ENCODE peak calls at places on chromosomes 6 and 20, in six cellular contexts. B is tibial nerve; M is fibroblast of lung; S is psoas muscle; Z is CD4-positive, alpha-beta T cell; W is HCT116. R is an unnamed sample.

GRCh38 chr20:49572857-49573256 is 4.9 kb upstream of the PTGIS start:
- DNase-seq in B (no peak), M (no peak), S (no peak), Z (no peak), W (no peak), R (no peak)

GRCh38 chr6:103838457-103838856 is 1021.3 kb downstream of the HACE1 start:
- DNase-seq in B (no peak), M (no peak), S (no peak), Z (no peak), W (no peak), R (no peak)

GRCh38 chr20:10739575-10739974 is 65.8 kb upstream of the JAG1 start:
- DNase-seq in B (no peak), M (peak; percentile 20), S (no peak), Z (no peak), W (no peak), R (peak; percentile 80)

GRCh38 chr6:163405412-163406309 is 8.9 kb upstream of the QKI start:
- DNase-seq in B (peak; percentile 45), M (no peak), S (peak; percentile 65), Z (peak; percentile 13), W (no peak), R (no peak)

GRCh38 chr6:43052225-43052841 is 1.3 kb downstream of the CUL7 start:
- DNase-seq in B (no peak), M (no peak), S (no peak), Z (no peak), W (no peak), R (no peak)

GRCh38 chr6:111651185-111652034 is 45.7 kb upstream of the TRAF3IP2 start:
- DNase-seq in B (no peak), M (peak; percentile 82), S (peak; percentile 77), Z (no peak), W (no peak), R (no peak)

GRCh38 chr20:34369265-34369664 is 6.2 kb downstream of the ITCH start:
- DNase-seq in B (no peak), M (no peak), S (no peak), Z (no peak), W (no peak), R (no peak)

GRCh38 chr6:89067796-89068195 is 12.8 kb upstream of the PNRC1 start:
- DNase-seq in B (no peak), M (no peak), S (no peak), Z (no peak), W (no peak), R (peak; percentile 58)

GRCh38 chr20:33105336-33105924 is 26.0 kb downstream of the BPIFB4 start:
- DNase-seq in B (no peak), M (no peak), S (no peak), Z (no peak), W (no peak), R (no peak)

GRCh38 chr6:158009935-158010585 is 28.4 kb downstream of the SYNJ2 start:
- DNase-seq in B (no peak), M (no peak), S (no peak), Z (no peak), W (no peak), R (no peak)

GRCh38 chr20:59047938-59048680 is 5.5 kb upstream of the PRELID3B start:
- DNase-seq in B (no peak), M (peak; percentile 33), S (no peak), Z (no peak), W (no peak), R (no peak)

GRCh38 chr6:41503841-41504525 is 42.2 kb upstream of the FOXP4 start:
- DNase-seq in B (no peak), M (peak; percentile 50), S (peak; percentile 25), Z (no peak), W (no peak), R (peak; percentile 22)

GRCh38 chr6:42341221-42341620 is 110.5 kb downstream of the TRERF1 start:
- DNase-seq in B (no peak), M (no peak), S (no peak), Z (no peak), W (no peak), R (no peak)

GRCh38 chr6:6366778-6367177 is 46.3 kb upstream of the F13A1 start:
- DNase-seq in B (no peak), M (no peak), S (no peak), Z (no peak), W (no peak), R (no peak)

GRCh38 chr6:17102258-17102870 is 514 bp downstream of the STMND1 start:
- DNase-seq in B (no peak), M (no peak), S (no peak), Z (no peak), W (no peak), R (no peak)

GRCh38 chr6:17099401-17100059 is 2.3 kb upstream of the STMND1 start:
- DNase-seq in B (no peak), M (no peak), S (no peak), Z (no peak), W (no peak), R (no peak)

GRCh38 chr6:17101422-17102257 is at the start of gene STMND1:
- DNase-seq in B (peak; percentile 22), M (peak; percentile 18), S (peak; percentile 26), Z (no peak), W (no peak), R (peak; percentile 29)

GRCh38 chr6:17107768-17108325 is 6.0 kb downstream of the STMND1 start:
- DNase-seq in B (no peak), M (no peak), S (no peak), Z (no peak), W (no peak), R (no peak)

GRCh38 chr6:17103715-17104114 is 1.9 kb downstream of the STMND1 start:
- DNase-seq in B (no peak), M (no peak), S (no peak), Z (no peak), W (peak; percentile 46), R (no peak)
- TF ChIP-seq CTCF in B (no peak), M (no peak), S (no peak), Z (no peak), W (peak; percentile 47), R (no peak)

DNA sequence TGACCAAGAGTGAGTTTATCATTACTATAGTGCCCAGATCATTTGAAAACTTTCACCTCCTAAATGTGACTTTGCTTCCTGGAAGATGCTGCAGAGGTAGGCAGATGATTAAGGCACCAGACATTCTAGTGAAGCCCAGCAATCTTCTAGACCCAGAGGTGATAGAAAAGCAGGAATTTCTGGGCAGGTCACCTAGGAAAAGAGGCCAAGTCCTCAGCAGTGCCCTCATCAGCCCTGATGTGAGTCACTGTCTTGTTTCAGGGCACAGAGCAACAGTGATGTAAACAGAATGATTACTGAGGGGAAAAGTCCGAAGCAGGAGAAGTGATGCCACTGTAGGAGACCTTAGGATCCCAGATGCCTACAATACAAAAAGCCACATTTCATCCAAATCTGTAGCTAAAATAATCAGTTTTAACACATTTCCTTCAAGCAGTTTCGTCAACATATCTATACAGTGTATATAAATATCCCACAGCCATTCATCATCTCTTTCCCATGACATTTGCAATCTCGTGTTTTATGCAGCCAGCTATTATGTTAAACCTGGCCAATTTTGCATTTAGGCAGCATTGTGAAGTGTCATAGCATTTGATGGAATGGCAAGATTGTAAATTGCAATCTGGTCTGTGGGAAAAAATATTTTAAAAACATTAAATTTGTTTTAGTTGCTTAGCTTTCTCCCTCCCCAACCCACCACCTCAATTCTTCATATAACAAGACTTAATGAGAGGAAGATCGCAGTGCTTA is 401.2 kb upstream of the RNF217 start:
- DNase-seq in B (no peak), M (no peak), S (no peak), Z (no peak), W (no peak), R (no peak)
- H3K27ac ChIP-seq in B (no peak overlapping the region), M (no peak overlapping the region), S (no peak overlapping the region), Z (no peak overlapping the region), W (no peak overlapping the region), R (no peak overlapping the region)

DNA sequence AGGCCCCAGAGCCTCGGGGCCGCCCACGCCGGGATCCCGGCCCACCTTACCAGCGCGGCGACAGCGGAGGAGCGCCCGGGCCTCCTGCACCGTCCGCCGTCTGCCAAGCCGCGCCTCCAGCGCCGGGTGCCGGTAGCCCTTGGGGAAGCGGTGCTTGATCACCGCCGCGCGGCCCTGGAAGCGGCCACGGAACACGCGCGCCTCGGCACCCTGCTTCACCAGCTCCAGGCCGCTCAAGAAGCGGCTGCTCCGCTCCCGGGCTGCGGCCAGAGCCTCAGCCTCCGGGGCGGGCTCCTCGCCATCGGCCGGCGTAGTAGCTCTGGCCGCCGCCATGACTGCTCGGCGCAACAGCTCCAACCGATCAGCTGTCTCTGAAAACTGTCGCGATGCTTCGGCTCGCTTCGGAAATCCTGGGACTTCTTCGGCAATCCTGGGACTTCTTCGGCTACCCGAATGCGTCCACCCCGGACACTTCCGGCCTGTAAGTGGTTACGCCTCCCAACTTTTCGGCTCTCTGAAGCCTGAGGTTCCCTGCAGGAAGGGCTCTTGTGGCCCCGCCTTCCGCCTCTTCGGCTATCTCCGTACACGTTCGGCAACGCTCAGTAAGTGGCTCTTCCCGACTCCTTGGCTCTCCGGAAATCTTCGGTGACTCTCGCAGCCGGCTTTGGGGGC is at the start of gene TP53RK:
- DNase-seq in B (peak; percentile 99), M (peak; percentile 100), S (peak; percentile 98), Z (peak; percentile 86), W (peak; percentile 99), R (peak; percentile 100)
- TF ChIP-seq CTCF in B (peak; percentile 38), M (no peak), S (peak; percentile 45), Z (peak; percentile 28), W (peak; percentile 31), R (no peak)

GRCh38 chr6:131733376-131734016 is 22.7 kb upstream of the CTAGE9 start:
- DNase-seq in B (no peak), M (peak; percentile 58), S (no peak), Z (no peak), W (no peak), R (no peak)
- H3K27ac ChIP-seq in B (no peak overlapping the region), M (no peak overlapping the region), S (no peak overlapping the region), Z (no peak overlapping the region), W (no peak overlapping the region), R (no peak overlapping the region)

GRCh38 chr6:13398081-13398406 is 69.7 kb upstream of the TBC1D7 start:
- DNase-seq in B (no peak), M (no peak), S (no peak), Z (no peak), W (no peak), R (peak; percentile 82)
- TF ChIP-seq CTCF in B (no peak), M (no peak), S (no peak), Z (no peak), W (no peak), R (peak; percentile 0)

GRCh38 chr6:136052046-136052445 is 198.1 kb downstream of the MTFR2 start:
- DNase-seq in B (no peak), M (no peak), S (no peak), Z (no peak), W (no peak), R (no peak)

GRCh38 chr6:136051140-136051775 is 198.9 kb downstream of the MTFR2 start:
- DNase-seq in B (no peak), M (peak; percentile 76), S (no peak), Z (no peak), W (no peak), R (no peak)

GRCh38 chr6:136050475-136050874 is 199.0 kb downstream of the PDE7B start:
- DNase-seq in B (no peak), M (no peak), S (no peak), Z (no peak), W (no peak), R (no peak)
- H3K27ac ChIP-seq in B (no peak overlapping the region), M (peak overlapping the region; percentile 63), S (peak overlapping the region; percentile 25), Z (no peak overlapping the region), W (no peak overlapping the region), R (no peak overlapping the region)

GRCh38 chr20:25336561-25337422 is 53.8 kb downstream of the ABHD12 start:
- DNase-seq in B (no peak), M (peak; percentile 56), S (no peak), Z (no peak), W (no peak), R (peak; percentile 73)
- TF ChIP-seq CTCF in B (peak; percentile 35), M (peak; percentile 56), S (peak; percentile 8), Z (no peak), W (peak; percentile 40), R (peak; percentile 79)

GRCh38 chr6:12355354-12355753 is 65.2 kb downstream of the EDN1 start:
- DNase-seq in B (no peak), M (no peak), S (no peak), Z (no peak), W (no peak), R (peak; percentile 49)
- H3K27ac ChIP-seq in B (no peak overlapping the region), M (no peak overlapping the region), S (no peak overlapping the region), Z (no peak overlapping the region), W (no peak overlapping the region), R (no peak overlapping the region)